ENCODE peak calls at places on chromosomes 3 and 15, in nine cellular contexts. One of them, this sample, is unnamed. For H3K4me1, the result is how much of the 10 kb centered on the place peaks cover.

GRCh38 chr3:128378631-128379347 is 87.9 kb downstream of the DNAJB8 start:
- DNase-seq in iPS DF 6.9: no peak
- DNase-seq in ovary: peak
- DNase-seq in heart right ventricle: peak
- DNase-seq in colonic mucosa: no peak
- DNase-seq in right cardiac atrium: peak
- DNase-seq in uterus: peak
- DNase-seq in cardiac muscle cell: peak
- DNase-seq in IMR-90: peak
- DNase-seq in this sample: no peak

GRCh38 chr3:70856414-70857162 is 544.1 kb upstream of the MDFIC2 start:
- DNase-seq in heart right ventricle: no peak
- DNase-seq in cardiac muscle cell: peak
- DNase-seq in uterus: no peak
- DNase-seq in iPS DF 6.9: no peak
- DNase-seq in colonic mucosa: no peak
- DNase-seq in right cardiac atrium: no peak
- DNase-seq in ovary: no peak
- DNase-seq in IMR-90: peak
- DNase-seq in this sample: no peak

GRCh38 chr3:10417849-10418248 is 87.5 kb downstream of the ATP2B2 start:
- DNase-seq in uterus: no peak
- DNase-seq in ovary: no peak
- DNase-seq in heart right ventricle: no peak
- DNase-seq in IMR-90: peak
- DNase-seq in cardiac muscle cell: peak
- DNase-seq in iPS DF 6.9: no peak
- DNase-seq in right cardiac atrium: no peak
- DNase-seq in colonic mucosa: no peak
- DNase-seq in this sample: no peak

GRCh38 chr3:173397161-173398110 is at the start of gene NLGN1:
- DNase-seq in cardiac muscle cell: peak
- DNase-seq in iPS DF 6.9: no peak
- DNase-seq in right cardiac atrium: peak
- DNase-seq in ovary: peak
- DNase-seq in uterus: peak
- DNase-seq in colonic mucosa: peak
- DNase-seq in heart right ventricle: peak
- DNase-seq in IMR-90: peak
- DNase-seq in this sample: peak

GRCh38 chr3:4410174-4410573 is 56.9 kb downstream of the SUMF1 start:
- DNase-seq in heart right ventricle: no peak
- DNase-seq in right cardiac atrium: no peak
- DNase-seq in uterus: no peak
- DNase-seq in ovary: no peak
- DNase-seq in iPS DF 6.9: no peak
- DNase-seq in IMR-90: no peak
- DNase-seq in colonic mucosa: no peak
- DNase-seq in cardiac muscle cell: no peak
- DNase-seq in this sample: no peak

GRCh38 chr3:121018917-121019321 is 110.9 kb downstream of the STXBP5L start:
- DNase-seq in IMR-90: no peak
- DNase-seq in ovary: no peak
- DNase-seq in heart right ventricle: no peak
- DNase-seq in cardiac muscle cell: no peak
- DNase-seq in colonic mucosa: no peak
- DNase-seq in right cardiac atrium: no peak
- DNase-seq in uterus: no peak
- DNase-seq in iPS DF 6.9: no peak
- DNase-seq in this sample: no peak

GRCh38 chr3:146948161-146948560 is 343.0 kb upstream of the PLSCR5 start:
- DNase-seq in ovary: no peak
- DNase-seq in iPS DF 6.9: no peak
- DNase-seq in right cardiac atrium: no peak
- DNase-seq in cardiac muscle cell: no peak
- DNase-seq in IMR-90: no peak
- DNase-seq in colonic mucosa: no peak
- DNase-seq in uterus: no peak
- DNase-seq in heart right ventricle: no peak
- DNase-seq in this sample: no peak

GRCh38 chr15:77630956-77631789 is 1.5 kb downstream of the LINGO1 start:
- DNase-seq in uterus: no peak
- DNase-seq in heart right ventricle: no peak
- DNase-seq in ovary: no peak
- DNase-seq in colonic mucosa: no peak
- DNase-seq in IMR-90: no peak
- DNase-seq in iPS DF 6.9: no peak
- DNase-seq in cardiac muscle cell: no peak
- DNase-seq in right cardiac atrium: peak
- DNase-seq in this sample: no peak

GRCh38 chr15:70559223-70559823 is 204.0 kb downstream of the UACA start:
- DNase-seq in ovary: no peak
- DNase-seq in uterus: no peak
- DNase-seq in right cardiac atrium: peak
- DNase-seq in heart right ventricle: peak
- DNase-seq in cardiac muscle cell: peak
- DNase-seq in IMR-90: peak
- DNase-seq in iPS DF 6.9: no peak
- DNase-seq in colonic mucosa: peak
- DNase-seq in this sample: peak

GRCh38 chr15:85751731-85752421 is 42.8 kb downstream of the KLHL25 start:
- DNase-seq in ovary: no peak
- DNase-seq in uterus: peak
- DNase-seq in colonic mucosa: no peak
- DNase-seq in heart right ventricle: no peak
- DNase-seq in cardiac muscle cell: no peak
- DNase-seq in right cardiac atrium: peak
- DNase-seq in IMR-90: no peak
- DNase-seq in iPS DF 6.9: peak
- DNase-seq in this sample: peak

GRCh38 chr15:100712226-100712625 is 109.8 kb downstream of the ASB7 start:
- DNase-seq in iPS DF 6.9: no peak
- DNase-seq in ovary: peak
- DNase-seq in colonic mucosa: peak
- DNase-seq in cardiac muscle cell: peak
- DNase-seq in right cardiac atrium: peak
- DNase-seq in heart right ventricle: peak
- DNase-seq in uterus: peak
- DNase-seq in IMR-90: peak
- DNase-seq in this sample: no peak

GRCh38 chr15:34217587-34218225 is 7.1 kb upstream of the EMC4 start:
- DNase-seq in right cardiac atrium: no peak
- DNase-seq in iPS DF 6.9: no peak
- DNase-seq in cardiac muscle cell: no peak
- DNase-seq in heart right ventricle: no peak
- DNase-seq in IMR-90: peak
- DNase-seq in uterus: no peak
- DNase-seq in colonic mucosa: no peak
- DNase-seq in ovary: no peak
- DNase-seq in this sample: no peak

GRCh38 chr3:87227104-87227834 is at the start of gene CHMP2B:
- DNase-seq in colonic mucosa: peak
- DNase-seq in heart right ventricle: peak
- DNase-seq in ovary: peak
- DNase-seq in right cardiac atrium: peak
- DNase-seq in iPS DF 6.9: peak
- DNase-seq in IMR-90: peak
- DNase-seq in uterus: peak
- DNase-seq in cardiac muscle cell: peak
- DNase-seq in this sample: peak
- H3K4me1 ChIP-seq in colonic mucosa: under half
- H3K4me1 ChIP-seq in heart right ventricle: under half
- H3K4me1 ChIP-seq in ovary: under half
- H3K4me1 ChIP-seq in right cardiac atrium: under half
- H3K4me1 ChIP-seq in iPS DF 6.9: under half
- H3K4me1 ChIP-seq in IMR-90: under half
- H3K4me1 ChIP-seq in uterus: under half
- H3K4me1 ChIP-seq in cardiac muscle cell: under half
- H3K4me1 ChIP-seq in this sample: under half

GRCh38 chr3:15521573-15521965 is at the start of gene COLQ:
- DNase-seq in IMR-90: no peak
- DNase-seq in uterus: no peak
- DNase-seq in cardiac muscle cell: peak
- DNase-seq in ovary: peak
- DNase-seq in iPS DF 6.9: no peak
- DNase-seq in right cardiac atrium: peak
- DNase-seq in colonic mucosa: no peak
- DNase-seq in heart right ventricle: peak
- DNase-seq in this sample: no peak
- H3K4me1 ChIP-seq in IMR-90: under half
- H3K4me1 ChIP-seq in uterus: under half
- H3K4me1 ChIP-seq in cardiac muscle cell: under half
- H3K4me1 ChIP-seq in ovary: under half
- H3K4me1 ChIP-seq in iPS DF 6.9: under half
- H3K4me1 ChIP-seq in right cardiac atrium: under half
- H3K4me1 ChIP-seq in colonic mucosa: under half
- H3K4me1 ChIP-seq in heart right ventricle: under half
- H3K4me1 ChIP-seq in this sample: under half

DNA sequence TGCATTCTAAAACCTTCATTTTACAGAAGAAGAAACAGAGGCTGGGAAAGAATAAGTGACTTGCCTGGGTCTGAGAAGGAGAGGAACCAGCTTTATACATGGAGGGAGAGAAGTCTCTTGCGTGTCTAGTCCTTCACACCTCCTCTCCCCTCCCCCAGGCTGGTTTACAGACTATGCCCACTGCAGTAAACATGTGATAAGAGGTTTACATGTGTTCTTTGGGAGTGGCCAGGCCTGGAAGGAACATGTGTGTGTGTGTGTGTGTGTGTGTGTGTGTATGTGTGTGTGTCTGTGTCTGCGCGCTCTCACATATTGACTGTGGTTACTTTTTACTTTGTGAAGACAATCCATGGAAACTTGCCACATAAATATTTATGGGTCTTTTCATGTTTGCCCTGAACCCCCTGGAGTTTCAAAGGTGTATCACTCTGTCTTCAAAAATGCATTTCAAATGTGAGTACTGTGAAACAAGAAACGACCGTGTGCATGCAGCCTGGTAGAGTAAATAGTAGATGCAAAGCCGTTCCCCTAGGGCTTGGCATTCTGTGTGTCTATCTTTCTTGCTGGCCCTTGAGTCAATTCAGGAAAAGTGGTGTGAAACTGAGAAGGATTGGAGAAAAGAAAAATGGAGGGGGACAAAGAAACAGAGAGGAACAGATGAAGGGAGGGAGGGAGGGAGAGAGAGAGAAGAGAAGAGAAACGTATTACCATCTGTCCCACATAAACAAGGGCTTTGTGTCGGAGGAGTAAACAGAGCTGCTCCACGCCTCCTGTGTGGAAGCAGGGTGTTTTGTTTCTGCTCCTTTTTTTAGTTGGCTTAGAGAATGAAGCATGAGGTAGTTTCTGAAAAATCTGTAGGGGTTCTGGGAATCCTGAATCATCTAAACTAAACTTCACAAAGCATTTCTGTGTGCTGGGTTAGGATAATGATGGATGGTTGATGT is 51.7 kb downstream of the CLDN11 start:
- DNase-seq in colonic mucosa: no peak
- DNase-seq in iPS DF 6.9: no peak
- DNase-seq in right cardiac atrium: no peak
- DNase-seq in cardiac muscle cell: no peak
- DNase-seq in ovary: no peak
- DNase-seq in IMR-90: peak
- DNase-seq in uterus: peak
- DNase-seq in heart right ventricle: no peak
- DNase-seq in this sample: no peak
- H3K4me1 ChIP-seq in colonic mucosa: under half
- H3K4me1 ChIP-seq in iPS DF 6.9: under half
- H3K4me1 ChIP-seq in right cardiac atrium: under half
- H3K4me1 ChIP-seq in cardiac muscle cell: under half
- H3K4me1 ChIP-seq in ovary: under half
- H3K4me1 ChIP-seq in IMR-90: under half
- H3K4me1 ChIP-seq in uterus: under half
- H3K4me1 ChIP-seq in heart right ventricle: under half
- H3K4me1 ChIP-seq in this sample: under half

GRCh38 chr15:89333959-89334509 is 590 bp downstream of the POLG start:
- DNase-seq in heart right ventricle: no peak
- DNase-seq in cardiac muscle cell: no peak
- DNase-seq in IMR-90: no peak
- DNase-seq in right cardiac atrium: peak
- DNase-seq in colonic mucosa: no peak
- DNase-seq in uterus: no peak
- DNase-seq in ovary: no peak
- DNase-seq in iPS DF 6.9: no peak
- DNase-seq in this sample: no peak

GRCh38 chr15:89334510-89335288 is at the start of gene POLG:
- DNase-seq in heart right ventricle: peak
- DNase-seq in cardiac muscle cell: peak
- DNase-seq in uterus: peak
- DNase-seq in right cardiac atrium: peak
- DNase-seq in colonic mucosa: peak
- DNase-seq in IMR-90: peak
- DNase-seq in iPS DF 6.9: peak
- DNase-seq in ovary: peak
- DNase-seq in this sample: peak

GRCh38 chr15:89330881-89331595 is 3.6 kb downstream of the POLG start:
- DNase-seq in uterus: no peak
- DNase-seq in right cardiac atrium: no peak
- DNase-seq in colonic mucosa: no peak
- DNase-seq in IMR-90: no peak
- DNase-seq in cardiac muscle cell: no peak
- DNase-seq in ovary: no peak
- DNase-seq in heart right ventricle: no peak
- DNase-seq in iPS DF 6.9: no peak
- DNase-seq in this sample: peak

GRCh38 chr15:89332446-89332845 is 2.2 kb downstream of the POLG start:
- DNase-seq in heart right ventricle: no peak
- DNase-seq in ovary: no peak
- DNase-seq in IMR-90: peak
- DNase-seq in cardiac muscle cell: peak
- DNase-seq in colonic mucosa: no peak
- DNase-seq in uterus: no peak
- DNase-seq in right cardiac atrium: no peak
- DNase-seq in iPS DF 6.9: no peak
- DNase-seq in this sample: no peak

DNA sequence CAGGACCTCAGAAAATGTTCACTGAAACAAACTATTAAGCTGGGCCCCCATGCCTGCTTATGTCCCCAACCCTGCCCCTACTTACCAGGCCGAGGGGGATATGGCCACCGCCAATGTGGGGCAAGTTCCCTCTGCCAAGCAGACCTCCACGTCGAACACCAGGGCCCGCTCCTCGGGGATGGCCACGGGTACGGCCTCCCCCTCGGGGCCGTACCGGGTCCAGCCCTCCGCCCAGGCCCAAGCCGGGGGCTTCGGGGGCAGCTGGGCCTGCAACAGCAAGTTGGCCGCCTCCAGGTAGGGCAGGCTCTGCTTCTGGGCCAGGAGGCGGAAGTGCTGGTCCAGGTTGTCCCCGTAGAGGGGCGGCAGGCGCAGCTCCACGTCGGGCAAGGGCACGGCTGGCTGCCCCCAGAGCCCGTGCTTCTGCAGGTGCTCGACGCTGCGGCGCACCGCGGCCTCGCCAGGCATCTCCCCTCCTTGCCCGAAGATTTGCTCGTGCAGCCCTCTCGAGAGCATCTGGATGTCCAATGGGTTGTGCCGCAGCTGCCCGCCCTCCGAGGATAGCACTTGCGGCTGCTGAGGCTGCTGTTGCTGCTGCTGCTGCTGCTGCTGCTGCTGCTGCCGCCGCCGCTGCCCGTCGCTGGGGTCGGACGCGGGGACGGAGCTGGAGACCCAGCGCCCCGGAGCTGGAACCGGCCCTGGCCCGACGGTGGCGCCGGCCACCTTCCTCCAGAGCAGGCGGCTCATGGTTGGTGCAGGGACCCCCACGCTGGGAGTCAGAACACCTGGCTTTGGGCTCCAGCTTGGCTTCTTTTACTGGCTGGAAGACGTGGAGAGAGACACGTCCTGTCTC is 1.4 kb downstream of the POLG start:
- DNase-seq in heart right ventricle: no peak
- DNase-seq in cardiac muscle cell: no peak
- DNase-seq in right cardiac atrium: peak
- DNase-seq in IMR-90: no peak
- DNase-seq in iPS DF 6.9: no peak
- DNase-seq in colonic mucosa: no peak
- DNase-seq in ovary: peak
- DNase-seq in uterus: no peak
- DNase-seq in this sample: peak
- H3K4me1 ChIP-seq in heart right ventricle: half or more
- H3K4me1 ChIP-seq in cardiac muscle cell: under half
- H3K4me1 ChIP-seq in right cardiac atrium: under half
- H3K4me1 ChIP-seq in IMR-90: under half
- H3K4me1 ChIP-seq in iPS DF 6.9: under half
- H3K4me1 ChIP-seq in colonic mucosa: under half
- H3K4me1 ChIP-seq in ovary: under half
- H3K4me1 ChIP-seq in uterus: under half
- H3K4me1 ChIP-seq in this sample: under half

This sample was measured in tibial artery.